ENCODE peak calls at places on chromosomes 12 and 14, in ten cellular contexts. T is tibial artery; B is astrocyte; R is esophagus squamous epithelium; U is CD8-positive, alpha-beta T cell; W is fibroblast of lung; A is right cardiac atrium; O is sigmoid colon; P is PC-3; Z is GM23338. M is an unnamed sample.

GRCh38 chr14:105315211-105315721 is 718 bp downstream of the PACS2 start:
- DNase-seq in T (peak), B (no peak), R (no peak), U (peak), W (no peak), A (peak), O (no peak), P (peak), Z (peak), M (peak)

GRCh38 chr12:112219195-112219594 is 93.8 kb downstream of the TRAFD1 start:
- DNase-seq in T (no peak), B (no peak), R (no peak), U (no peak), W (no peak), A (no peak), O (no peak), P (no peak), Z (peak), M (no peak)

GRCh38 chr14:52926994-52927393 is 23.9 kb downstream of the FERMT2 start:
- DNase-seq in T (no peak), B (peak), R (no peak), U (no peak), W (peak), A (no peak), O (no peak), P (peak), Z (no peak), M (no peak)

GRCh38 chr14:103546651-103547454 is 15.6 kb downstream of the BAG5 start:
- DNase-seq in T (no peak), B (no peak), R (no peak), U (peak), W (no peak), A (peak), O (peak), P (peak), Z (peak), M (peak)

GRCh38 chr14:57865450-57866198 is at the start of gene SLC35F4:
- DNase-seq in T (no peak), B (no peak), R (no peak), U (no peak), W (no peak), A (peak), O (no peak), P (no peak), Z (peak), M (no peak)

GRCh38 chr14:56423591-56423991 is 156.0 kb upstream of the TMEM260 start:
- DNase-seq in T (no peak), B (peak), R (no peak), U (no peak), W (peak), A (no peak), O (no peak), P (no peak), Z (no peak), M (no peak)

GRCh38 chr12:88889326-88890110 is 309.2 kb upstream of the KITLG start:
- DNase-seq in T (no peak), B (peak), R (no peak), U (no peak), W (peak), A (no peak), O (no peak), P (peak), Z (no peak), M (no peak)

GRCh38 chr12:95908573-95908972 is 33.8 kb downstream of the CCDC38 start:
- DNase-seq in T (no peak), B (peak), R (no peak), U (no peak), W (peak), A (no peak), O (no peak), P (peak), Z (no peak), M (no peak)

GRCh38 chr12:6347367-6348338 is 5.8 kb upstream of the TNFRSF1A start:
- DNase-seq in T (peak), B (peak), R (no peak), U (no peak), W (peak), A (peak), O (peak), P (no peak), Z (no peak), M (no peak)

GRCh38 chr12:77847060-77847541 is 16.4 kb downstream of the NAV3 start:
- DNase-seq in T (no peak), B (peak), R (no peak), U (no peak), W (no peak), A (no peak), O (no peak), P (peak), Z (no peak), M (no peak)

GRCh38 chr14:89466460-89466859 is 49.4 kb upstream of the FOXN3 start:
- DNase-seq in T (no peak), B (no peak), R (no peak), U (peak), W (no peak), A (no peak), O (no peak), P (no peak), Z (no peak), M (no peak)

GRCh38 chr12:51601241-51601640 is 10.2 kb downstream of the SCN8A start:
- DNase-seq in T (no peak), B (no peak), R (no peak), U (no peak), W (no peak), A (no peak), O (no peak), P (no peak), Z (no peak), M (no peak)

GRCh38 chr12:175250-175649 is 38.7 kb downstream of the SLC6A12 start:
- DNase-seq in T (no peak), B (no peak), R (no peak), U (no peak), W (no peak), A (peak), O (no peak), P (no peak), Z (no peak), M (no peak)

GRCh38 chr12:56087220-56087619 is 7.3 kb downstream of the ERBB3 start:
- DNase-seq in T (no peak), B (no peak), R (no peak), U (no peak), W (no peak), A (peak), O (peak), P (peak), Z (no peak), M (no peak)

GRCh38 chr12:132489602-132490239 is at the start of gene FBRSL1:
- DNase-seq in T (peak), B (peak), R (peak), U (peak), W (peak), A (peak), O (peak), P (peak), Z (peak), M (peak)

GRCh38 chr12:83893101-83893500 is 1019.5 kb downstream of the SLC6A15 start:
- DNase-seq in T (no peak), B (no peak), R (no peak), U (no peak), W (peak), A (no peak), O (no peak), P (no peak), Z (no peak), M (no peak)

GRCh38 chr14:72631401-72631800 is 262.5 kb downstream of the DPF3 start:
- DNase-seq in T (no peak), B (no peak), R (no peak), U (no peak), W (no peak), A (no peak), O (no peak), P (no peak), Z (no peak), M (no peak)

GRCh38 chr14:35337074-35337556 is 44.9 kb downstream of the PSMA6 start:
- DNase-seq in T (no peak), B (no peak), R (no peak), U (no peak), W (no peak), A (no peak), O (no peak), P (no peak), Z (no peak), M (no peak)

DNA sequence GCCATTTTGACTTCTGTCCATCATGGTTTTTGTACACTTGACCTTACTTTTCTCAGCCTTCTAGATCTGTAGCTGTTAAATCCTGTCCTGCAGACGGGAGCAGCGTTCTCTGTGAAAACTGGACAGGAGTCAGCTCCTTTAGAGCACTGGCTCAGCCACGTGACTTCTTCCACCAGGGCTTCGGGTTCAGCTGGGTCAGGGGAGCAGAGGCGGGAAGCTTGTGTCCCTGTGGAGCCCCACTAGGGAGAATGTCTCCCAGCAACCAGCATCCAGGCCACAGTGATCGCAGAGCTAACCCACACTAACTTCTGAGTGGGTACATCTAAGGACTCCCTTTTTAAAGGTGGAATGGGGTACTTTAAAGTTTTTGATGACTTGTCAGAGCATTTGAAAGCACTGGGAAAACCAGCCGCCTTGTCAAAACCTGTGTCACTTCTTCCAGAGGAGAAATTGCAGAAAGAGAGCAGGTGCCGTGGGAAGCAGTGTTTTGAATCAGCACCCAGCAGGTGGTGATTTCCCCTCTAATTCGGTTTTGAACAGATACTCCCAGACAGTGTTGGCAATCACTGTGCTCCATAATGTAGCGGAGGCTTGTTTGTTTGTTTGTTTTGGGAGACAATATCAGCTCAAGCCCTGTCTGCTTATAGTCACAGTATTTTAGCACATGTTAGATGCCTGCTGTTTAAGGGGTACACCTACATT is 17.9 kb downstream of the DERA start:
- DNase-seq in T (no peak), B (no peak), R (no peak), U (no peak), W (no peak), A (peak), O (no peak), P (no peak), Z (peak), M (no peak)
- H3K27ac ChIP-seq in T (no peak), B (peak), R (no peak), U (no peak), W (peak), A (no peak), O (no peak), P (no peak), Z (no peak), M (no peak)

GRCh38 chr12:7935773-7936581 is at the start of gene SLC2A3:
- DNase-seq in T (peak), B (peak), R (peak), U (peak), W (peak), A (no peak), O (peak), P (no peak), Z (peak), M (peak)
- H3K27ac ChIP-seq in T (peak), B (peak), R (peak), U (peak), W (peak), A (peak), O (peak), P (no peak), Z (peak), M (peak)

DNA sequence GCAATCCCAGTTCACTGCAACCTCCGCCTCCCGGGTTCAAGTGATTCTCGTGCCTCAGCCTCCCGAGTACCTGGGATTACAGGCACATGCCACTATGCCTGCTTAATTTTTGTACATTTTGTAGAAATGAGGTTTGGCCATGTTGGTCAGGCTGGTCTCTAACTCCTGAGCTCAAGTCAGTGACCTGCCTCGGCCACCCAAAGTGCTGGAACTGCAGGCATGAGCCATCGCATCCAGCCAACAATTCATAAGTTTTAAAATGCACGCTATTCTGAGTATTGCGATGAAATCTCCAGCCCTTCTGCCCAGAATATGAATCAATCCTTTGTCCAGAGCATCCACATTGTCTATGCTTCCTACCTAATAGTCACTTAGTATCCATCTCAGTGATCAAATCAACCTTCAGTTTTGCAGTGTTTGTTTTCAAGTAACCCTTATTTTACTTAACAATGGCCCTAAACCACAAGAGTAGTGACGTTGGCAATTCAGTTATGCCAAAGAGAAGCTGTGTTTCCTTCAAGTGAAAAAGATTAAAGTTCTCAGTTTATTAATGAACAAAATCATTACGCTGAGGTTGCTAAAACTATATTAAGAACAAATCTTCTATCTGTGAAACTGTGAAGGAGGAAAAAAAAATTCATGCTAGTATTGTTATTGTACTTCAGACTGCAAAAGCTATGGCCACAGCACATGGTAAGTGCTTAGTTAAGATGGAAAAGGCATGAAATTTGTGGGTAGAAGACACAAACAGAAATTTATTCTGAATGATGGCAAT is 11.0 kb downstream of the GCH1 start:
- DNase-seq in T (no peak), B (no peak), R (no peak), U (no peak), W (no peak), A (no peak), O (no peak), P (no peak), Z (no peak), M (no peak)
- H3K27ac ChIP-seq in T (no peak), B (no peak), R (no peak), U (no peak), W (no peak), A (no peak), O (no peak), P (no peak), Z (no peak), M (no peak)

GRCh38 chr12:79857675-79858074 is 77.2 kb downstream of the PPP1R12A start:
- DNase-seq in T (no peak), B (no peak), R (no peak), U (no peak), W (no peak), A (no peak), O (no peak), P (no peak), Z (no peak), M (no peak)

DNA sequence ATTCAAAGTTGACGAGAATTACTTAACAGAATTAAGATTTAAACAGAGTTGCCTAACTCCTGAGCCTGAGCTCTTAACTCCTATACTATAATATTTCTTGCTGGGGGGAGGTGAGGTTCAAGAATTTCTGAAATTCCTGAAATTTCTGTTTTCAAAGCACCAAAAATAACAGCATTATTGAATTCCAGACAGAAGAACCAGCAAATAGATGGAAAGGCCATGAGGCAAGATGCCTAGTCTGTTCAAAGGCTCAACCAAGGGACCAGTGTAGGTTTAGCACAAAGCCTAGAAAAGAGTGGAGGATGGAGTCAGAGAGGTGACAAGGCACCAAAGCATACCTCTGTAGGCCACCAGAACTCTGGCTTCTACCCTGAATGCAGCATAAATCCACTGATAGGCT is 76.4 kb downstream of the PPP1R12A start:
- DNase-seq in T (no peak), B (peak), R (no peak), U (no peak), W (no peak), A (no peak), O (no peak), P (no peak), Z (no peak), M (no peak)
- H3K27ac ChIP-seq in T (no peak), B (no peak), R (no peak), U (no peak), W (no peak), A (no peak), O (no peak), P (no peak), Z (no peak), M (no peak)

M was measured in naive thymus-derived CD4-positive, alpha-beta T cell.